ENCODE peak calls at places on chromosomes 7 and 10, in four cellular contexts. V, J, E and G are unnamed samples.

GRCh38 chr7:41048771-41049170 is 654.1 kb downstream of the INHBA start:
- DNase-seq in E (no peak), J (no peak), V (no peak), G (no peak)

GRCh38 chr10:92328999-92329398 is 38.0 kb downstream of the MARCHF5 start:
- DNase-seq in J (no peak), V (no peak), E (no peak), G (peak)

GRCh38 chr7:138902156-138902555 is 79.0 kb downstream of the KIAA1549 start:
- DNase-seq in V (no peak), J (no peak), E (no peak), G (no peak)

GRCh38 chr7:100568936-100569844 is 4.5 kb downstream of the SAP25 start:
- DNase-seq in E (no peak), V (peak), J (no peak), G (peak)

GRCh38 chr7:131166066-131166465 is 161.6 kb upstream of the MKLN1 start:
- DNase-seq in V (no peak), J (peak), E (no peak), G (no peak)

GRCh38 chr7:64636386-64636785 is 29.5 kb upstream of the ZNF107 start:
- DNase-seq in V (no peak), J (no peak), E (no peak), G (peak)

GRCh38 chr10:70364772-70365091 is 17.7 kb downstream of the LRRC20 start:
- DNase-seq in J (no peak), E (no peak), V (no peak), G (no peak)

GRCh38 chr7:122394512-122394911 is 90.0 kb upstream of the FEZF1 start:
- DNase-seq in J (no peak), E (no peak), V (no peak), G (no peak)

GRCh38 chr7:42359946-42360345 is 122.9 kb upstream of the GLI3 start:
- DNase-seq in V (no peak), J (no peak), E (no peak), G (no peak)

GRCh38 chr7:155410436-155410835 is 47.5 kb upstream of the EN2 start:
- DNase-seq in V (no peak), E (no peak), J (no peak), G (no peak)

GRCh38 chr7:44460325-44460724 is 30.1 kb downstream of the NUDCD3 start:
- DNase-seq in J (no peak), E (no peak), V (no peak), G (no peak)

GRCh38 chr10:43024942-43025700 is 51.7 kb upstream of the RET start:
- DNase-seq in J (no peak), E (no peak), V (no peak), G (no peak)

GRCh38 chr10:2839081-2839725 is 228.1 kb upstream of the PFKP start:
- DNase-seq in J (peak), E (peak), V (peak), G (peak)

GRCh38 chr7:7330997-7331396 is 148.7 kb downstream of the C1GALT1 start:
- DNase-seq in E (no peak), J (no peak), V (no peak), G (no peak)

GRCh38 chr7:131067220-131067619 is 260.5 kb upstream of the MKLN1 start:
- DNase-seq in E (no peak), V (no peak), J (no peak), G (no peak)

GRCh38 chr10:42987121-42987541 is 89.7 kb upstream of the RET start:
- DNase-seq in E (no peak), J (no peak), V (no peak), G (no peak)

GRCh38 chr7:134174797-134175261 is 47.7 kb downstream of the LRGUK start:
- DNase-seq in V (no peak), E (peak), J (peak), G (no peak)

GRCh38 chr10:4242561-4243035 is 457.6 kb upstream of the KLF6 start:
- DNase-seq in E (no peak), J (peak), V (no peak), G (no peak)

GRCh38 chr7:138934861-138935260 is 46.3 kb downstream of the KIAA1549 start:
- DNase-seq in V (no peak), E (no peak), J (peak), G (peak)

GRCh38 chr7:31175672-31176071 is 123.6 kb downstream of the ADCYAP1R1 start:
- DNase-seq in V (no peak), J (no peak), E (no peak), G (no peak)

GRCh38 chr10:95783741-95784140 is 27.8 kb downstream of the ENTPD1 start:
- DNase-seq in V (no peak), E (no peak), J (no peak), G (no peak)

GRCh38 chr10:77350711-77351119 is 286.9 kb downstream of the KCNMA1 start:
- DNase-seq in E (peak), J (peak), V (no peak), G (peak)

GRCh38 chr7:24756989-24757798 is at the start of gene GSDME:
- DNase-seq in J (peak), E (peak), V (peak), G (peak)

GRCh38 chr7:4789194-4790077 is 14.0 kb downstream of the AP5Z1 start:
- DNase-seq in J (no peak), E (no peak), V (no peak), G (no peak)

GRCh38 chr7:120997902-120998301 is 9.4 kb downstream of the CPED1 start:
- DNase-seq in V (no peak), E (no peak), J (no peak), G (no peak)

GRCh38 chr10:129743738-129744133 is 220.3 kb downstream of the EBF3 start:
- DNase-seq in J (no peak), V (no peak), E (no peak), G (no peak)

GRCh38 chr10:70662362-70663220 is 9.7 kb upstream of the ADAMTS14 start:
- DNase-seq in V (no peak), E (no peak), J (peak), G (no peak)

GRCh38 chr7:30280631-30281030 is 3.8 kb upstream of the ZNRF2 start:
- DNase-seq in V (no peak), J (no peak), E (no peak), G (no peak)

GRCh38 chr10:14554843-14555205 is 219.9 kb downstream of the FAM107B start:
- DNase-seq in J (peak), E (no peak), V (no peak), G (no peak)

GRCh38 chr10:11760861-11761260 is 18.7 kb downstream of the ECHDC3 start:
- DNase-seq in V (no peak), J (no peak), E (no peak), G (no peak)

GRCh38 chr10:91559170-91559569 is 73.7 kb downstream of the PPP1R3C start:
- DNase-seq in E (no peak), V (no peak), J (no peak), G (no peak)

GRCh38 chr7:42198974-42199668 is 37.9 kb downstream of the GLI3 start:
- DNase-seq in E (no peak), V (no peak), J (no peak), G (no peak)

GRCh38 chr7:36985866-36986402 is 261.6 kb upstream of the AOAH start:
- DNase-seq in J (no peak), E (no peak), V (no peak), G (no peak)

GRCh38 chr10:116629340-116629739 is 8.6 kb downstream of the PNLIPRP2 start:
- DNase-seq in J (no peak), E (no peak), V (no peak), G (no peak)

GRCh38 chr10:124916098-124916584 is 25.8 kb upstream of the ZRANB1 start:
- DNase-seq in E (no peak), J (peak), V (no peak), G (peak)

GRCh38 chr10:30422981-30423654 is 10.9 kb upstream of the MAP3K8 start:
- DNase-seq in V (no peak), E (peak), J (peak), G (no peak)
- TF ChIP-seq POLR2A in V (no peak), E (no peak), J (peak), G (no peak)

GRCh38 chr7:149872419-149873073 is 1.2 kb upstream of the ATP6V0E2 start:
- DNase-seq in V (peak), J (peak), E (peak), G (peak)
- TF ChIP-seq POLR2A in V (peak), J (no peak), E (no peak), G (no peak)

DNA sequence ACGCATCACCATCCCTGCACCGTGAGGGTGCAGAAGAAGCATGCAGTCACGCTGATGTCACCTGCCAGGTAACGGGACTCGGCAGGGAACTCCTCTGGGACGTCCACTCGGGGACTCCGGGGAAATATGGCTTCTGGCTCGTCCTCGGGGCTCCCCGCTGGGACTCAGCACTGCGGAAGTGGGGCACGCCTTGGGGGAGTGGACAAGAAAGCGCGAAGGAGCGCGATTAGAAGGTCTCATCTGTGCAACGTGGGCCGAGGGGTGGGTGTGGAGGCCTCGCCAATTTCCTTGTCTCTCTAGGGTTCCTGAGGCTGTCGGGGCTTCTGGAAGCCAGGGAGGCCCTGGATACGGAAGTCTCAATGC is 949 bp downstream of the ANKMY2 start:
- DNase-seq in J (peak), V (peak), E (peak), G (peak)
- TF ChIP-seq POLR2A in J (no peak), V (no peak), E (peak), G (peak)

GRCh38 chr10:119872860-119873671 is 423 bp upstream of the MCMBP start:
- DNase-seq in E (peak), V (peak), J (peak), G (peak)

GRCh38 chr10:119871881-119872609 is 598 bp downstream of the MCMBP start:
- DNase-seq in E (peak), V (peak), J (peak), G (peak)

GRCh38 chr10:119867317-119867716 is 5.3 kb downstream of the MCMBP start:
- DNase-seq in J (no peak), V (no peak), E (no peak), G (no peak)

GRCh38 chr10:119878524-119878923 is 5.9 kb upstream of the MCMBP start:
- DNase-seq in E (no peak), J (no peak), V (no peak), G (no peak)

DNA sequence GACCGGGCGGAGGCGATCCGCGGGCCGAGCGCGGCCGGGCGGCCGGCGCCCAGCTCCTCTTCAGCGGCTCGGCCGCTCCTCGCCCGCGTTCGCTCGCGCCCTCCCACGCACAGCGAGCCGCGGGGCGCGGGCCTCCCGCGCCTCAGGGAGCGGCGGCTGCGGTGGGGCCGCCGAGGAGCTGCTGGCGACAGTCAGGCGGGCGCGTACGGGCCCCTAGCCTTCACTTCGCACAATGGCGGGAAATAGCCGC is at the start of gene MCMBP:
- DNase-seq in J (no peak), V (no peak), E (no peak), G (no peak)
- TF ChIP-seq POLR2A in J (no peak), V (peak), E (peak), G (no peak)

GRCh38 chr7:51666261-51666660 is 349.7 kb upstream of the COBL start:
- DNase-seq in V (no peak), J (no peak), E (no peak), G (no peak)
- TF ChIP-seq POLR2A in V (no peak), J (no peak), E (no peak), G (no peak)

GRCh38 chr7:119988401-119988800 is 284.6 kb upstream of the KCND2 start:
- DNase-seq in J (no peak), E (no peak), V (no peak), G (no peak)
- TF ChIP-seq POLR2A in J (no peak), E (no peak), V (no peak), G (no peak)

GRCh38 chr10:104254493-104255243 is at the start of gene GSTO1:
- DNase-seq in V (peak), E (peak), J (peak), G (peak)
- TF ChIP-seq POLR2A in V (peak), E (peak), J (peak), G (peak)

GRCh38 chr10:86668297-86669165 is at the start of gene LDB3:
- DNase-seq in V (no peak), J (peak), E (peak), G (no peak)
- TF ChIP-seq POLR2A in V (no peak), J (peak), E (no peak), G (no peak)

GRCh38 chr10:47364366-47364765 is 16.2 kb downstream of the RBP3 start:
- DNase-seq in V (no peak), J (no peak), E (no peak), G (no peak)

GRCh38 chr10:47364911-47365310 is 16.7 kb downstream of the RBP3 start:
- DNase-seq in E (no peak), V (no peak), J (no peak), G (no peak)

GRCh38 chr10:47366056-47366631 is 17.9 kb downstream of the ZNF488 start:
- DNase-seq in J (no peak), V (no peak), E (no peak), G (no peak)

GRCh38 chr10:47366731-47367460 is 17.2 kb downstream of the ZNF488 start:
- DNase-seq in V (no peak), J (no peak), E (no peak), G (no peak)

DNA sequence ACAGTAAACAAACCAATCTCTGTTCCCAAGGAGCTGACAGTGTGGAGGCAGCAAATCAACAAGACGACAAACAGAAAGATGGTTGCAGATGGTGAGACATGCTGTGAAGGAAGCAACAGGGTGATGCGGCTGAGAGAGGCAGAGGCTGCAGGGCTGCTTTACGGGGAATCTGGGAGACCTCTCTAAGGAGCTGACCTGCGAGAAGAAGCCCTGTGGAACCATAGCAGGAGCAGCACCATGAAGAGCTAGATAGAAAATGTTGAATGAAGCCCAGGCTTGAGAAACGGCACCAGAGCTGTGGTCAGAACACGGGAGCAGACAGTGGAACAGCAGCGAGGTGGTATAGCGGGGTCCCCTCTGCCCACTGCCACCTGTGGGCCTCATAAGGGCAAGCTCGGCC is 17.4 kb downstream of the RBP3 start:
- DNase-seq in J (no peak), V (no peak), E (no peak), G (no peak)
- TF ChIP-seq POLR2A in J (no peak), V (no peak), E (no peak), G (no peak)

GRCh38 chr10:102460836-102461186 is 9.5 kb upstream of the C10orf95 start:
- DNase-seq in E (no peak), V (no peak), J (no peak), G (no peak)

GRCh38 chr10:102457591-102458150 is 6.3 kb upstream of the C10orf95 start:
- DNase-seq in E (no peak), V (no peak), J (no peak), G (no peak)

GRCh38 chr10:102462512-102463054 is 11.2 kb upstream of the C10orf95 start:
- DNase-seq in E (no peak), V (no peak), J (no peak), G (no peak)

GRCh38 chr10:102463983-102464382 is 12.6 kb upstream of the C10orf95 start:
- DNase-seq in E (no peak), V (no peak), J (no peak), G (no peak)

DNA sequence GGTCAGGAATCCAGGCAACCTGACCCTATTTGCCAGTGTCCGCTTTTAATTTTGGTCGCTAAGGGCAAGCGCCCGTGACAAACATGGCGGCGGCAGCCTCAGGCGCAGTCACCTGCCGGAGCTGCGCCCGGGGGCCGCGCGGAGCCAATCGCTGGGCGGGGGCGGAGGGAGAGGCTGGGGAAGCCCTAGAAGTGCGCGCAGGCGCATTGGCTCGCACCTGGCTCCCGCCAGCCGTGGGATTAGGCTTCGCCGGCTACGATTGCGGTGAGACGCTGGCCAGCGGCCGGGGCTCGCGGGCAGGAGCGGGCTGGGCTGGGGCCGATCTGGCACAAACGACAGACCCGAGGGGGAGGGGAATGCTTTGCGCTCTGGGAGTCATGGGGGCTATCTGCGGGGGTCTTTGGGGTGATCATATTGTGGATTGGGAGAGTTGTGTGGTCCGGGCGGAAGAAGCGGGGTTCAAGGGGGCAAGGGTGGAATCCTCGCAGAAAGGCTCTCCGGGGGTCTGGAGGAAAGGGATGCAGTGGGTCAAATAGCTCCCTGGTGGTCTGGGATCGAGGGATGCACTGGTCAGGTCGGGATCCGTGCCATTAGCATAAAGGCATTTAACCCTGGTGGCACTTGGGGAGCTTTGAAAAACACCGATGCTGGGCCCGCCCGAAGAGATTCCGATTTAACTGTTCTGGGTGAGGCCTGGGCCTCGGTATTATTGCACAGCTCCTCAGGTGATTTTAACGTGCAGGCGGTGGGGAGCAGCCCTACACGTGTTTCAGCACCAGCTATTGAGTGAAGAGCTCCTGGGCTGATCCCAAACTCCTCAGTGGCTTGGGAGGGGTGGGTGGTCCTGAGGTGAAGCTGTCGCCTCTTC is 10.1 kb upstream of the C10orf95 start:
- DNase-seq in E (peak), V (peak), J (peak), G (peak)
- TF ChIP-seq POLR2A in E (peak), V (peak), J (no peak), G (no peak)